ENCODE peak calls at places on chromosomes 5 and 9, in ten cellular contexts. X is Calu3, W is heart left ventricle, Q is sigmoid colon, V is hepatocyte, D is nephron progenitor cell, P is uterus, L is lower leg skin, C is activated B cell treated with CpG ODN at 0.5 μM for 24 hours, F is HFF-Myc. N is an unnamed sample.

GRCh38 chr5:91670565-91670964 is 287.4 kb upstream of the ARRDC3 start:
- DNase-seq in L (no peak), F (no peak), C (no peak), Q (no peak), P (no peak), V (no peak), D (peak), W (no peak), X (no peak), N (no peak)

GRCh38 chr9:86614871-86615849 is 260.9 kb upstream of the TUT7 start:
- DNase-seq in Q (no peak), F (no peak), L (no peak), D (no peak), C (no peak), P (no peak), X (peak), W (no peak), V (peak), N (peak)

GRCh38 chr9:86082870-86083269 is 16.5 kb downstream of the GOLM1 start:
- DNase-seq in F (no peak), P (no peak), D (no peak), L (no peak), C (no peak), X (no peak), W (no peak), V (no peak), Q (no peak), N (no peak)

GRCh38 chr9:11190719-11191118 is 577.9 kb upstream of the PTPRD start:
- DNase-seq in Q (no peak), V (no peak), D (no peak), L (no peak), P (no peak), C (no peak), W (no peak), F (no peak), X (no peak), N (no peak)

GRCh38 chr9:137588891-137589290 is 1.4 kb downstream of the ZMYND19 start:
- DNase-seq in L (no peak), Q (no peak), D (no peak), W (no peak), F (no peak), P (no peak), X (no peak), C (no peak), V (no peak), N (no peak)

GRCh38 chr5:23208959-23209431 is 298.4 kb upstream of the PRDM9 start:
- DNase-seq in W (no peak), P (no peak), F (peak), C (no peak), L (no peak), D (peak), V (peak), Q (no peak), X (peak), N (no peak)

GRCh38 chr9:100848731-100849130 is 179.8 kb upstream of the PLPPR1 start:
- DNase-seq in V (no peak), X (no peak), W (no peak), C (no peak), Q (no peak), D (no peak), F (no peak), P (no peak), L (no peak), N (no peak)

GRCh38 chr5:1052641-1053390 is 44.2 kb downstream of the NKD2 start:
- DNase-seq in P (no peak), C (no peak), Q (no peak), D (no peak), L (no peak), W (peak), V (no peak), F (no peak), X (no peak), N (no peak)

GRCh38 chr9:22447607-22448305 is 1.1 kb downstream of the DMRTA1 start:
- DNase-seq in D (no peak), V (peak), L (no peak), F (no peak), P (no peak), C (no peak), Q (no peak), W (no peak), X (peak), N (no peak)

GRCh38 chr5:113527746-113528145 is 14.3 kb downstream of the YTHDC2 start:
- DNase-seq in P (no peak), L (no peak), Q (no peak), D (no peak), X (no peak), W (no peak), C (no peak), V (no peak), F (no peak), N (no peak)

GRCh38 chr5:61182449-61182848 is 20.2 kb upstream of the SMIM15 start:
- DNase-seq in W (no peak), F (no peak), V (no peak), P (no peak), C (no peak), X (no peak), L (no peak), Q (no peak), D (no peak), N (no peak)

GRCh38 chr5:55925677-55926076 is 69.1 kb downstream of the IL6ST start:
- DNase-seq in D (no peak), W (no peak), P (no peak), L (no peak), Q (no peak), X (no peak), V (no peak), F (no peak), C (no peak), N (no peak)

GRCh38 chr5:33531796-33532195 is 91.0 kb downstream of the TARS1 start:
- DNase-seq in C (no peak), F (no peak), Q (no peak), V (no peak), D (no peak), X (no peak), L (no peak), P (no peak), W (no peak), N (no peak)

DNA sequence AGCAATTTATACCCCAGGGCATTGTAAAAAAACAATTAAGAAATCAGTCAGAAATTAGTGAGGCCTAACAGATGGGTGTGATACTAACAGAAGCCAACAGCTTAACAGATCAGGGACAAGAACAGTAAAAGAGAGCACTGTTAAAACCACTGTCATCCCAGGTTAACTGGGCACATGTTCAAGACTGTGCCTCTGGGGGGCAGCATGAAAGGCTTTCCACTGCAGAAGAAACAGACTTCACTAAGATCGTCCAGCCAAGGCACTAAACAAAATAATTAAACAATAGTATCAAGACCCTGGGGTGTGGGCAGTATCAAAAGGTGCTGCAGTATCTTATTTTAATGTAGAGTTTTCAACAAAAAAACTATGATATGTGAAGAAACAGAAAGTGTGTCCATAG is 43.5 kb downstream of the FBN2 start:
- DNase-seq in W (no peak), P (no peak), L (no peak), D (no peak), Q (no peak), C (no peak), F (no peak), V (no peak), X (peak), N (no peak)
- TF ChIP-seq CTCF in W (no peak), P (no peak), L (no peak), D (no peak), Q (no peak), C (no peak), F (peak), V (no peak), X (peak), N (no peak)

GRCh38 chr5:176568657-176569056 is 19.5 kb downstream of the CDHR2 start:
- DNase-seq in V (no peak), Q (no peak), F (no peak), W (no peak), L (no peak), X (no peak), P (no peak), C (no peak), D (no peak), N (no peak)

GRCh38 chr5:176574297-176574591 is 25.1 kb downstream of the CDHR2 start:
- DNase-seq in X (no peak), L (no peak), F (no peak), Q (no peak), W (no peak), V (no peak), P (no peak), C (no peak), D (no peak), N (no peak)

GRCh38 chr5:176573564-176574296 is 24.6 kb downstream of the CDHR2 start:
- DNase-seq in X (peak), C (peak), F (no peak), D (peak), W (peak), V (peak), P (peak), Q (peak), L (peak), N (peak)

GRCh38 chr5:176565760-176566288 is 16.7 kb downstream of the CDHR2 start:
- DNase-seq in D (no peak), F (no peak), V (no peak), X (no peak), Q (no peak), C (no peak), W (no peak), P (no peak), L (no peak), N (no peak)

DNA sequence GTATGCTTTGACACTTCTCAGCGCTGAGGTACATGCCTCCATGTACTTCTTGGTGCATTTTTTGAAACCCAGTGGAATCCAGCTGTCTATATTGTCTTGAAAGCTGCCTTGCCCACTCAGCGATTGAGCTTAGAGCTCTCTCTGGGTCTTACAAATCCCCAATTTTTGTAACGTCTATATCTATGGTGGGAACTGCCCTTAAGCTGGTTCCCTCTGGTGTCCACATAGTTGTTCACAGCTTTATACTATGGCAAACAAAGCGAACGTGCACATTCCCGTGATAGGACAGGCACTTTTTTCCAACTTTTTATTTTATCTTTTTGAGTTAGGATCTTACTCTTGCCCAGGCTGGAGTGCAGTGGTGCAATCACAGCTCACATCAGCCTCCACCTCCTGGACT is 20.9 kb downstream of the CDHR2 start:
- DNase-seq in P (no peak), X (no peak), D (no peak), F (no peak), Q (no peak), W (no peak), C (no peak), L (no peak), V (no peak), N (no peak)
- TF ChIP-seq CTCF in P (no peak), X (no peak), D (no peak), F (peak), Q (no peak), W (no peak), C (no peak), L (no peak), V (no peak), N (peak)

DNA sequence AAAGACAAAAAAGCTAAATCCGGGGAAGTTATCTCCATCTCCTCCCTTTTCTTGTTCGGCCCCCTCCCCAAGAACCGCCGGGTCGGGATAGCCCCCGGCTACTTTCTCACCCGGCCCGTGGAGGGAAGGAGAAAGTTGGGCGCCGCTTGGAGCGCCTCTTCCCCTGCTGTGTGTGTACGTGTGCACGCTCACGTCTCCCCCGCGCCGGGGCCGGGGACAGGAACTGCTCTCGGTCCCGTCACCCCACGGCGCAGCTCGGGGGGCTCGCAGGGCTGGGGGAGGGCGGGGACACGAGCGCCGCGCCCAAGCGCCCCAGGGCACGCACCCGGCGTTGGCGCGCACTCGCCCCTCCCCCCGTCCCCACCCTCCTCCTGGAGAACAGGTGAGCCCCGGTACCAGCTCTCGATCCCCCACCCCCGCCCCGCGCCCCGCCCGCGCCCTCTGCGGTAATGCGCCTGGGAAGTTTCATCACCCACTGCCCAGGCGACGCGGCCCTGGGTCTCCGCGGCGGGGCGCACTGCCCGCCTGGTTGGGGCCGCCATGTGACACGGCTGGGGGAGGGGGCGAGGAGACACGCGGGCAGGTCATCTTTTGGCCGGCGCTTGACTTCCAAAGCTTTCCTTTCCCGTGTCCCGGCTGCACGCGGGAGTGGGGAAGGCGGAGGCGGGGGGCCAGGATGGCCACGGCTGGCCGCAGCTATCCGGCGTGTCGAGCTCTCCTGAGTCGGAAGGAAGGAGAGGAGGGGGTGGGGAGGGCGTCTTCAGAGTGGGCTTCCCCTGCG is 1.3 kb upstream of the STC2 start:
- DNase-seq in P (no peak), F (no peak), V (peak), X (peak), W (no peak), D (peak), L (peak), C (no peak), Q (no peak), N (no peak)
- TF ChIP-seq CTCF in P (no peak), F (no peak), V (peak), X (no peak), W (no peak), D (no peak), L (no peak), C (no peak), Q (no peak), N (peak)

GRCh38 chr9:17116400-17116837 is 18.4 kb upstream of the CNTLN start:
- DNase-seq in X (peak), Q (no peak), D (no peak), C (no peak), L (no peak), W (no peak), P (no peak), F (peak), V (peak), N (no peak)
- TF ChIP-seq CTCF in X (no peak), Q (peak), D (peak), C (no peak), L (no peak), W (peak), P (peak), F (peak), V (peak), N (peak)

DNA sequence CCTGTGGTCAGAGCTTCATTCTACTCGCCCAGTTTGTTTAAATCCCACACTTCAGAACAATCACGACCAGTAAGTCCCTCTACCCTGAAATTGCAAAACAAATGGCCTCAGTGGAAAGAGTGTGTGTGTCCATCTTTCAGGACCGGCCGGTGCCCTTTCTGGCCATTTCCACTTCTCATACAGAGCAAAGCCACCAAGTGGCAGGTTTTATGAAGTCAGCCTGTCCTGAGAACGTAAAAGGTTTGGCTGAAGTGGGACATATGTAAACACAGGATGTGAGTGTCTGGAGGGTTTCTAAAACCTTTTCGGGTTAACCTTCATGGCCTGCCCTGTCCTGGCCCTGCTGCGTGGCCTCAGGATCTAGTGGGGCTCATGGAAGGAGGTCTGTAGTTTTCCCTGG is 24.7 kb downstream of the NXNL2 start:
- DNase-seq in D (no peak), F (no peak), X (no peak), Q (no peak), C (no peak), W (no peak), V (no peak), L (no peak), P (no peak), N (no peak)
- TF ChIP-seq CTCF in D (no peak), F (peak), X (no peak), Q (no peak), C (no peak), W (no peak), V (peak), L (no peak), P (no peak), N (peak)

DNA sequence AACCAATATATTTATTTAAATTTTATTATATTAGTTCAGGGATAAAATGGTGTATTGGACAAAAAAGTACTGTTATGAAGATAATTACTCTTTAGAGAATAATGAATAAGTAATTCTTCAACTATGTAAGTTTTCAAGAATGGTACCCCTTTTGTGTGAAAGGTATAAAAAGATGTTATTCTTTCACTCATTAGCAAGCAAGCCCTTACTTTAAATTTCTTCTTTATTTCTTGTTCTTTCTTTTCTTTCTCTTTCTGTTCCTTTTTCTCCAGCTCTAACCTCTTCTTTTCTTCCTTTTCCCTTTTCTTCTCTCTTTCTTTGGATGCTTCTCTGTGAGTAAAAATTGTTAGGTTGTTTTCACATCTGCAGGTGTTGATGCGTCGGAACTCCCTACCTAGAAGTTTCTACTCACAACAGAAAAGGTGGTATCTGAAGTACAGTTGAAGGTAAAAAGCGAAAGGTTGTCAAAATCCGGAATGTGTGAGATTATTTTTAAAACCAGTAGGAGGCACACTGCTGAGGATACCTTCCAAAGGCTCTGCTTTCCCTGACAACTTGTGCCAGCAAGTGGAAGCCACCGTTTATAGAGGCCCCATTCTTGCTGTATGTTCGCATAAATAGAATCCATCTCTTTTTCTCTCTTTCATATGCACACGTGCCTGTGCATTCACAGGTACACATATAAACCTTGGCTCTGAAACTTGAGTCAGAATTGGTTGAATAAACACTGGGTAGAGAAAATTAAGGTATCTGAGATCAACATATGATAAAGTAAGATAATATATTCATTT is 63.4 kb upstream of the RICTOR start:
- DNase-seq in P (no peak), W (no peak), Q (no peak), L (no peak), C (no peak), X (no peak), V (no peak), D (no peak), F (no peak), N (no peak)
- TF ChIP-seq CTCF in P (no peak), W (no peak), Q (no peak), L (no peak), C (no peak), X (no peak), V (no peak), D (no peak), F (peak), N (no peak)

DNA sequence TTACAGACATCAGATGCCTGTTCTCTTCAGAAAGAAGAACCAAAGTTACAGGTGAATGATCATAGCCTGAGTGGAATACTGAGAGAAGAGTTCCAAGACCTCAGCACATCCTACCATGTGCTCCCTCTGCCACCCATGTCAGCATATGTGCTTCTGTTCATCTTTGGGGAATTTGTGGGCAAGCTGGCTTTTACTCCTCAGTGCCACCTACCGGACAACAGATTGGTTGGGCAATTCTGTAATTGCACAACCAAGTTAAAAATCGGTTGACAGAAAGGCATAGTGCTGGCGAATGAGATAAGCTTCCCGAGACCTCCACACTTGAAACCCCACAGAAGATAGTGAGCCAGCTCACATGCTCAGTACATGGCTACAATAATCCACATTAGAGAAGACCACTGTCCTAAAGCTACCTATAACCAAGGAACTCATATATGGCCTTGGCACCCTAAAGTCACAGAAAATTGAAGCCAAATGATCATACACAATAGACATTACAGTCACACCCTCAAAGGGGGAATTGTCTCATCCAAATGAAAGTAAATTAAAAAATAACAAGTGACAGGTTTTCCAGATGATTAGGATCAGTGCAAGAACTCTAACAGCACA is 1238.0 kb upstream of the NUDT12 start:
- DNase-seq in L (no peak), P (no peak), Q (no peak), W (no peak), F (no peak), X (peak), V (no peak), C (no peak), D (no peak), N (no peak)
- TF ChIP-seq CTCF in L (no peak), P (no peak), Q (no peak), W (no peak), F (no peak), X (peak), V (no peak), C (no peak), D (no peak), N (no peak)

DNA sequence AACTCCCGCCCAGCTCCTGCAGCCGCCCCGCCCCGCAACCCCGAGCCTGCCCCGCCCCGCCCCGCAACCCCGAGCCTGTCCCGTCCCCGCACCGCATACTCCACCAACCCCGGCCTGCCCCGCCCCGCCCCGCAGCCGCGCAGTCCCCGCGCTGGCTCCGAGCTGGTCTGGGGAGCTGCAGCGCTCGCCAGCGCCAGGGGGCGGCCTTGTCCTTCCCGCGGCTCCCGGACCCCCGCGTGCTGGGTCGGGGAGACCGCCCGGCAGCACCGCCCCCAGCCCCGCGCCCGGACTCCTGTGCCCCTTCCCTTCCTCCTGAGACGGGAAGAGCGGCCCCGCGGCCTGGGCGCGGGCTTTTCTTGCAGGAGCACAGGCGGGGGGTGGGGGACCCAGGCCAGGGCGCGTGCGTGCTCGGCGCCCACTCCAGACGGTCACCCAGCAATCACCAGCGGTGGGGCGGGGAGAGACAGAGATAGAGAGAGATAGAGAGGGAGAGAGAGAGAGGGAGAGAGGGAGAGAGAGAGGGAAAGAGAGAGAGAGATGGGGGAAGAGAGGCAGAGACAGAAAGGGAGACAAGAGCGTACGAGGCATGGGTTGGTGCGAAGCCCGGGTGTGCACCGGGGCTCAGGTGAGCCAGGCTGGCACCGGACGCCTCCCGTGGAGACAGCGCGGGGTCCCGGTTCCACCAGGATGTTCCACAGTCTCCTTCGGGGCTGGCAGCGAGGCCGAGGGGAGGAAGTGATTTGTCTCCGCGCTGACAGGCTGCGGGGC is 14.7 kb upstream of the TMEM250 start:
- DNase-seq in L (no peak), W (no peak), F (no peak), C (peak), D (peak), V (peak), X (peak), P (no peak), Q (no peak), N (no peak)
- TF ChIP-seq CTCF in L (no peak), W (no peak), F (peak), C (no peak), D (peak), V (peak), X (peak), P (peak), Q (peak), N (peak)

GRCh38 chr9:91839926-91840464 is 110.0 kb downstream of the ROR2 start:
- DNase-seq in X (no peak), V (no peak), C (no peak), D (no peak), P (no peak), Q (peak), W (no peak), L (no peak), F (no peak), N (no peak)
- TF ChIP-seq CTCF in X (no peak), V (no peak), C (no peak), D (no peak), P (no peak), Q (no peak), W (no peak), L (no peak), F (no peak), N (no peak)

N was measured in AG09319.